ENCODE peak calls at places on chromosomes 13 and 19, in six cellular contexts. O, D, P, N, S and Y are unnamed samples. For H3K4me1, the result is how much of the 10 kb centered on the place peaks cover.

GRCh38 chr19:50486823-50487515 is 10.3 kb upstream of the GARIN5A start:
- DNase-seq in O (no peak), D (peak), P (no peak), N (peak), S (no peak), Y (peak)

GRCh38 chr13:97429681-97430081 is 4.3 kb upstream of the RAP2A start:
- DNase-seq in O (no peak), D (no peak), P (no peak), N (no peak), S (no peak), Y (no peak)

GRCh38 chr13:37369618-37370017 is 228.9 kb downstream of the POSTN start:
- DNase-seq in O (no peak), D (no peak), P (no peak), N (no peak), S (no peak), Y (no peak)

GRCh38 chr13:81927347-81927746 is 1586.4 kb upstream of the SPRY2 start:
- DNase-seq in O (no peak), D (no peak), P (no peak), N (no peak), S (no peak), Y (no peak)

GRCh38 chr13:44259045-44260042 is 114.3 kb upstream of the SERP2 start:
- DNase-seq in O (no peak), D (no peak), P (no peak), N (peak), S (peak), Y (peak)

GRCh38 chr13:43514326-43514725 is 272.4 kb downstream of the ENOX1 start:
- DNase-seq in O (no peak), D (no peak), P (peak), N (no peak), S (no peak), Y (no peak)

GRCh38 chr19:51325161-51325979 is 13.9 kb downstream of the IGLON5 start:
- DNase-seq in O (no peak), D (no peak), P (no peak), N (no peak), S (no peak), Y (no peak)

GRCh38 chr13:106034201-106034600 is 501.3 kb downstream of the EFNB2 start:
- DNase-seq in O (no peak), D (no peak), P (no peak), N (no peak), S (no peak), Y (no peak)

GRCh38 chr13:114135731-114136171 is 3.3 kb upstream of the RASA3 start:
- DNase-seq in O (no peak), D (peak), P (no peak), N (no peak), S (no peak), Y (no peak)

GRCh38 chr19:28578208-28578607 is 634.7 kb downstream of the UQCRFS1 start:
- DNase-seq in O (no peak), D (no peak), P (no peak), N (no peak), S (no peak), Y (no peak)

GRCh38 chr19:35135389-35135909 is 590 bp upstream of the LGI4 start:
- DNase-seq in O (peak), D (peak), P (peak), N (peak), S (peak), Y (peak)

GRCh38 chr13:40508112-40508511 is 158.3 kb downstream of the FOXO1 start:
- DNase-seq in O (no peak), D (no peak), P (no peak), N (peak), S (no peak), Y (no peak)

GRCh38 chr13:38743499-38743898 is 56.6 kb downstream of the FREM2 start:
- DNase-seq in O (no peak), D (no peak), P (no peak), N (no peak), S (no peak), Y (no peak)

GRCh38 chr19:12580180-12580694 is 29.0 kb upstream of the ZNF564 start:
- DNase-seq in O (no peak), D (no peak), P (no peak), N (no peak), S (no peak), Y (no peak)

GRCh38 chr19:34282611-34283519 is 28.5 kb downstream of the GARRE1 start:
- DNase-seq in O (no peak), D (no peak), P (no peak), N (no peak), S (no peak), Y (no peak)

GRCh38 chr13:75550159-75550567 is 572 bp downstream of the UCHL3 start:
- DNase-seq in O (no peak), D (no peak), P (no peak), N (no peak), S (peak), Y (no peak)

GRCh38 chr19:41327499-41328156 is 17.7 kb downstream of the CCDC97 start:
- DNase-seq in O (peak), D (peak), P (peak), N (peak), S (peak), Y (peak)

GRCh38 chr19:43534811-43535761 is 2.1 kb downstream of the ZNF575 start:
- DNase-seq in O (peak), D (peak), P (peak), N (no peak), S (peak), Y (peak)

GRCh38 chr13:109332501-109333499 is 453.6 kb downstream of the IRS2 start:
- DNase-seq in O (no peak), D (no peak), P (no peak), N (no peak), S (no peak), Y (no peak)

GRCh38 chr13:31444266-31444862 is 244.6 kb downstream of the B3GLCT start:
- DNase-seq in O (peak), D (no peak), P (peak), N (no peak), S (no peak), Y (no peak)

GRCh38 chr13:100392709-100393630 is 195.6 kb downstream of the GGACT start:
- DNase-seq in O (peak), D (no peak), P (peak), N (no peak), S (peak), Y (peak)

GRCh38 chr19:33273881-33274662 is 28.3 kb downstream of the CEBPA start:
- DNase-seq in O (no peak), D (peak), P (no peak), N (no peak), S (peak), Y (peak)

GRCh38 chr13:99133230-99133629 is 67.4 kb upstream of the UBAC2 start:
- DNase-seq in O (no peak), D (no peak), P (no peak), N (no peak), S (no peak), Y (no peak)

GRCh38 chr13:40318366-40318765 is 348.1 kb downstream of the FOXO1 start:
- DNase-seq in O (peak), D (no peak), P (peak), N (no peak), S (peak), Y (no peak)

GRCh38 chr13:31016342-31017325 is 84.2 kb downstream of the TEX26 start:
- DNase-seq in O (no peak), D (no peak), P (no peak), N (no peak), S (no peak), Y (no peak)

GRCh38 chr19:38252935-38253691 is 3.1 kb downstream of the PPP1R14A start:
- DNase-seq in O (peak), D (no peak), P (peak), N (no peak), S (peak), Y (no peak)

GRCh38 chr13:42533336-42533591 is 40.7 kb upstream of the TNFSF11 start:
- DNase-seq in O (no peak), D (no peak), P (no peak), N (no peak), S (no peak), Y (no peak)

GRCh38 chr13:25608181-25608580 is 236.4 kb downstream of the ATP8A2 start:
- DNase-seq in O (no peak), D (no peak), P (no peak), N (no peak), S (no peak), Y (no peak)

GRCh38 chr19:53912653-53913052 is 3.6 kb downstream of the CACNG7 start:
- DNase-seq in O (no peak), D (no peak), P (no peak), N (no peak), S (no peak), Y (no peak)

GRCh38 chr13:110413311-110414040 is 106.4 kb downstream of the COL4A2 start:
- DNase-seq in O (no peak), D (no peak), P (no peak), N (no peak), S (no peak), Y (no peak)

GRCh38 chr13:38366954-38367645 is 17.4 kb downstream of the UFM1 start:
- DNase-seq in O (no peak), D (no peak), P (no peak), N (no peak), S (no peak), Y (no peak)

GRCh38 chr19:7773841-7774240 is 10.8 kb downstream of the CLEC4M start:
- DNase-seq in O (no peak), D (no peak), P (no peak), N (no peak), S (no peak), Y (no peak)

GRCh38 chr19:52464798-52465470 is 11.6 kb downstream of the ZNF578 start:
- DNase-seq in O (no peak), D (no peak), P (no peak), N (no peak), S (no peak), Y (no peak)

GRCh38 chr13:62653371-62653770 is 1237.7 kb upstream of the PCDH20 start:
- DNase-seq in O (no peak), D (no peak), P (no peak), N (no peak), S (no peak), Y (no peak)

GRCh38 chr19:8569066-8569761 is 8.0 kb downstream of the MYO1F start:
- DNase-seq in O (no peak), D (no peak), P (peak), N (peak), S (peak), Y (peak)

GRCh38 chr19:17922138-17922537 is 10.7 kb upstream of the CCDC124 start:
- DNase-seq in O (no peak), D (no peak), P (no peak), N (no peak), S (no peak), Y (no peak)

GRCh38 chr13:79389031-79389430 is 17.0 kb downstream of the RBM26 start:
- DNase-seq in O (no peak), D (no peak), P (no peak), N (no peak), S (no peak), Y (no peak)
- H3K4me1 ChIP-seq in O (half or more), D (under half), P (half or more), N (under half), S (under half), Y (half or more)

GRCh38 chr13:50158385-50159165 is 143.3 kb downstream of the KCNRG start:
- DNase-seq in O (no peak), D (no peak), P (no peak), N (no peak), S (no peak), Y (no peak)
- H3K4me3 ChIP-seq in O (no peak), D (no peak), P (no peak), N (no peak), S (no peak), Y (no peak)

GRCh38 chr19:1038995-1039645 is 787 bp upstream of the ABCA7 start:
- DNase-seq in O (no peak), D (no peak), P (no peak), N (no peak), S (no peak), Y (peak)
- H3K4me1 ChIP-seq in O (under half), D (under half), P (under half), N (under half), S (under half), Y (half or more)

DNA sequence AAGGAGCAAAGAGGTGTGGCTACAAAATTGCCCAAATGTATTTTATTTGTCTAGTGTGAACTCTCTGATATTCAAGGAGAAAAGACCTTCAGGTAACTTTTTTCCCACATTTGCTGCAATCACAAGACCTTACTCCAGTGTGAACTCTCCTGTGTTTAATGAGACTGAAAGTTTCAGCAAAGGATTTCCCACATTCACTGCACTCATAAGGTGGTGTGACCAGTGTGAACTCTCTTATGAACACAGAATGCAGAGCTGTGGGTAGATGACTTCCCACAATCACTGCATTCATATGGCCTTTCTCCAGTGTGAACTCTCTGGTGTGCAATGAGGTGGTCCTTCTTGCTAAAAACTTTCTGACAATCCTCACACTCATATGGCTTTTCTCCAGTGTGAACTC is 16.4 kb downstream of the ZNF814 start:
- DNase-seq in O (no peak), D (no peak), P (no peak), N (no peak), S (no peak), Y (no peak)
- H3K4me3 ChIP-seq in O (no peak), D (no peak), P (no peak), N (peak), S (no peak), Y (no peak)

GRCh38 chr13:73286177-73286576 is 227.4 kb downstream of the KLF5 start:
- DNase-seq in O (no peak), D (no peak), P (no peak), N (no peak), S (no peak), Y (no peak)
- H3K4me1 ChIP-seq in O (under half), D (under half), P (under half), N (under half), S (under half), Y (under half)

DNA sequence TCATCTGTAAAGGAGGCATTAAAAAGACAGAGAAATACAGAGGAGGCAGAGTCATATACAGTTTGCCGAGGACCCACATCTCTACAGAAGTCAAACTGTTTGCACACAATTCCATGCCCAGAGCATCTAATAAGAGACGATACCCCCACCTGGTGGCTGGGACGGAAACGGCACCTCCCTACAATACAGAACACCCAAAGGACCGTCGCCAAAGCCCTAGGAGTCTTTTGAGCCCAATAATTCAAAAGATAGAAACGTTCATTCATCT is 703 bp upstream of the PLEKHG2 start:
- DNase-seq in O (peak), D (peak), P (peak), N (peak), S (peak), Y (peak)
- H3K4me3 ChIP-seq in O (no peak), D (peak), P (peak), N (peak), S (no peak), Y (no peak)